ENCODE peak calls at places on chromosomes 5 and 9, in six cellular contexts. One of them, this sample, is unnamed. For H4K20me1, the result is how much of the 10 kb centered on the place peaks cover.

GRCh38 chr9:131577005-131578000 is 32.0 kb downstream of the PRRT1B start:
- DNase-seq in fibroblast of lung: no peak
- DNase-seq in neural progenitor cell: no peak
- DNase-seq in MM.1S: no peak
- DNase-seq in mammary epithelial cell: no peak
- DNase-seq in GM12878: no peak
- DNase-seq in this sample: no peak

GRCh38 chr5:1743769-1744085 is 55.9 kb downstream of the MRPL36 start:
- DNase-seq in fibroblast of lung: no peak
- DNase-seq in neural progenitor cell: no peak
- DNase-seq in MM.1S: no peak
- DNase-seq in mammary epithelial cell: no peak
- DNase-seq in GM12878: no peak
- DNase-seq in this sample: no peak

GRCh38 chr5:124889850-124890249 is 143.4 kb upstream of the ZNF608 start:
- DNase-seq in fibroblast of lung: no peak
- DNase-seq in neural progenitor cell: no peak
- DNase-seq in MM.1S: no peak
- DNase-seq in mammary epithelial cell: no peak
- DNase-seq in GM12878: no peak
- DNase-seq in this sample: no peak

GRCh38 chr5:119651496-119651895 is 22.1 kb downstream of the FAM170A start:
- DNase-seq in fibroblast of lung: no peak
- DNase-seq in neural progenitor cell: no peak
- DNase-seq in MM.1S: no peak
- DNase-seq in mammary epithelial cell: no peak
- DNase-seq in GM12878: no peak
- DNase-seq in this sample: no peak

GRCh38 chr5:89343666-89344065 is 460.7 kb upstream of the MEF2C start:
- DNase-seq in fibroblast of lung: peak
- DNase-seq in neural progenitor cell: no peak
- DNase-seq in MM.1S: peak
- DNase-seq in mammary epithelial cell: peak
- DNase-seq in GM12878: peak
- DNase-seq in this sample: no peak

GRCh38 chr5:107812570-107813141 is 141.9 kb upstream of the EFNA5 start:
- DNase-seq in fibroblast of lung: peak
- DNase-seq in neural progenitor cell: no peak
- DNase-seq in MM.1S: no peak
- DNase-seq in mammary epithelial cell: no peak
- DNase-seq in GM12878: peak
- DNase-seq in this sample: no peak

GRCh38 chr5:172603425-172603824 is 37.6 kb upstream of the NEURL1B start:
- DNase-seq in fibroblast of lung: peak
- DNase-seq in neural progenitor cell: peak
- DNase-seq in MM.1S: no peak
- DNase-seq in mammary epithelial cell: no peak
- DNase-seq in GM12878: no peak
- DNase-seq in this sample: no peak

GRCh38 chr9:96555567-96556386 is 63.9 kb downstream of the CDC14B start:
- DNase-seq in fibroblast of lung: peak
- DNase-seq in neural progenitor cell: no peak
- DNase-seq in MM.1S: no peak
- DNase-seq in mammary epithelial cell: no peak
- DNase-seq in GM12878: no peak
- DNase-seq in this sample: no peak

GRCh38 chr5:151202381-151203139 is 21.3 kb downstream of the CCDC69 start:
- DNase-seq in fibroblast of lung: peak
- DNase-seq in neural progenitor cell: no peak
- DNase-seq in MM.1S: no peak
- DNase-seq in mammary epithelial cell: peak
- DNase-seq in GM12878: no peak
- DNase-seq in this sample: no peak

GRCh38 chr9:129436751-129437625 is 183.9 kb downstream of the C9orf50 start:
- DNase-seq in fibroblast of lung: peak
- DNase-seq in neural progenitor cell: peak
- DNase-seq in MM.1S: no peak
- DNase-seq in mammary epithelial cell: peak
- DNase-seq in GM12878: no peak
- DNase-seq in this sample: no peak

GRCh38 chr5:176832162-176832561 is 21.8 kb downstream of the UNC5A start:
- DNase-seq in fibroblast of lung: no peak
- DNase-seq in neural progenitor cell: no peak
- DNase-seq in MM.1S: no peak
- DNase-seq in mammary epithelial cell: no peak
- DNase-seq in GM12878: no peak
- DNase-seq in this sample: no peak

GRCh38 chr5:91072891-91073290 is 310.2 kb downstream of the ARRDC3 start:
- DNase-seq in fibroblast of lung: peak
- DNase-seq in neural progenitor cell: no peak
- DNase-seq in MM.1S: no peak
- DNase-seq in mammary epithelial cell: peak
- DNase-seq in GM12878: no peak
- DNase-seq in this sample: no peak

GRCh38 chr5:96702503-96703383 is 40.6 kb downstream of the CAST start:
- DNase-seq in fibroblast of lung: peak
- DNase-seq in neural progenitor cell: peak
- DNase-seq in MM.1S: no peak
- DNase-seq in mammary epithelial cell: peak
- DNase-seq in GM12878: no peak
- DNase-seq in this sample: peak

GRCh38 chr5:132840313-132840712 is 9.9 kb upstream of the SHROOM1 start:
- DNase-seq in fibroblast of lung: no peak
- DNase-seq in neural progenitor cell: no peak
- DNase-seq in MM.1S: no peak
- DNase-seq in mammary epithelial cell: no peak
- DNase-seq in GM12878: no peak
- DNase-seq in this sample: no peak

GRCh38 chr5:156835905-156836304 is 14.2 kb upstream of the PPP1R2B start:
- DNase-seq in fibroblast of lung: no peak
- DNase-seq in neural progenitor cell: peak
- DNase-seq in MM.1S: peak
- DNase-seq in mammary epithelial cell: no peak
- DNase-seq in GM12878: no peak
- DNase-seq in this sample: peak

GRCh38 chr5:93532370-93532769 is 48.6 kb downstream of the NR2F1-AS1 start:
- DNase-seq in fibroblast of lung: peak
- DNase-seq in neural progenitor cell: peak
- DNase-seq in MM.1S: no peak
- DNase-seq in mammary epithelial cell: peak
- DNase-seq in GM12878: no peak
- DNase-seq in this sample: no peak

GRCh38 chr5:35785601-35786085 is 71.0 kb upstream of the IL7R start:
- DNase-seq in fibroblast of lung: peak
- DNase-seq in neural progenitor cell: no peak
- DNase-seq in MM.1S: no peak
- DNase-seq in mammary epithelial cell: no peak
- DNase-seq in GM12878: no peak
- DNase-seq in this sample: no peak

GRCh38 chr5:40676643-40677333 is 2.9 kb upstream of the PTGER4 start:
- DNase-seq in fibroblast of lung: peak
- DNase-seq in neural progenitor cell: no peak
- DNase-seq in MM.1S: no peak
- DNase-seq in mammary epithelial cell: peak
- DNase-seq in GM12878: no peak
- DNase-seq in this sample: peak

GRCh38 chr5:64497390-64497789 is 8.4 kb upstream of the RGS7BP start:
- DNase-seq in fibroblast of lung: peak
- DNase-seq in neural progenitor cell: peak
- DNase-seq in MM.1S: no peak
- DNase-seq in mammary epithelial cell: peak
- DNase-seq in GM12878: no peak
- DNase-seq in this sample: no peak

GRCh38 chr9:124040186-124040920 is 28.8 kb downstream of the LHX2 start:
- DNase-seq in fibroblast of lung: peak
- DNase-seq in neural progenitor cell: peak
- DNase-seq in MM.1S: no peak
- DNase-seq in mammary epithelial cell: no peak
- DNase-seq in GM12878: no peak
- DNase-seq in this sample: no peak

GRCh38 chr5:172450861-172451695 is 3.2 kb downstream of the SH3PXD2B start:
- DNase-seq in fibroblast of lung: no peak
- DNase-seq in neural progenitor cell: peak
- DNase-seq in MM.1S: peak
- DNase-seq in mammary epithelial cell: no peak
- DNase-seq in GM12878: no peak
- DNase-seq in this sample: peak

GRCh38 chr5:41927604-41928003 is 2.5 kb downstream of the FBXO4 start:
- DNase-seq in fibroblast of lung: no peak
- DNase-seq in neural progenitor cell: no peak
- DNase-seq in MM.1S: no peak
- DNase-seq in mammary epithelial cell: no peak
- DNase-seq in GM12878: no peak
- DNase-seq in this sample: no peak

DNA sequence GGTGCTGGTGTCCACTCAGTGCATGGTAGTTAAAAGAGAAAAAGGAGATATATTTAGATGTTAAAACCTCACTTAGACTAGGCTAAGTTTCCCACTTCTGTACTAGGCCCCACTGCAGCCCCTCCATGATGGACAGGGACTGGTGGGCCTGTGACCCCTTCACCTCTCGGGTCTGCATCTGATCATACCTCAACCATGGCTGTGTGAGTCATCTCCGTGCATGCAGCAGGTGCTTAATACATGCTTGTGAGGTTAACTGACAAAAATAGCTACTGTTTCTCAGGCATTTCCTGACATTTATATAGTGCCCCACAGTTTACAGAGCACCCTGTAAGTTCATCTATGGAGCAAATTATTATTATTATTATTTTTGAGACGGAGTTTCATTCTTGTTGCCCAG is 8.4 kb upstream of the URM1 start:
- DNase-seq in fibroblast of lung: no peak
- DNase-seq in neural progenitor cell: no peak
- DNase-seq in MM.1S: no peak
- DNase-seq in mammary epithelial cell: no peak
- DNase-seq in GM12878: no peak
- DNase-seq in this sample: no peak
- H2AFZ ChIP-seq in fibroblast of lung: no peak
- H2AFZ ChIP-seq in neural progenitor cell: no peak
- H2AFZ ChIP-seq in MM.1S: no peak
- H2AFZ ChIP-seq in mammary epithelial cell: no peak
- H2AFZ ChIP-seq in GM12878: peak
- H2AFZ ChIP-seq in this sample: no peak

DNA sequence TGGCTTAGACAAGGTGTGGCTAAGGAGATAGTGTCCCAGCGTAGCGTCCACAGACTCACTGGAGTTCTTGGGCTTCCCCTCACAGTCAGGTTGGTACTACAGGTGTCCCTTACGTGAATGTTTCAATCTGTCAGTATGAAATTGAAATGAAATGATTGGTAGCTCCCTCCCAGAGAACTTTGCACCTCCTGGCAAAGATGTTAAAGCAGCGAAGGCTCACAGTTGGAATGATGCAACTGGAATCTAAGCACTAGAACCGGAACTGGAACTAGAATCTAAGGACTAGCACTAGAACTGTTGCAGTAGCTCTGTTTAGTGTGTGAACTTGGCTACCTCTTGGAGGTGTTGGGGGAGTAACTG is 1.1 kb downstream of the SLC31A1 start:
- DNase-seq in fibroblast of lung: no peak
- DNase-seq in neural progenitor cell: no peak
- DNase-seq in MM.1S: no peak
- DNase-seq in mammary epithelial cell: peak
- DNase-seq in GM12878: no peak
- DNase-seq in this sample: peak
- H3K4me2 ChIP-seq in fibroblast of lung: peak
- H3K4me2 ChIP-seq in neural progenitor cell: peak
- H3K4me2 ChIP-seq in MM.1S: peak
- H3K4me2 ChIP-seq in mammary epithelial cell: peak
- H3K4me2 ChIP-seq in GM12878: peak
- H3K4me2 ChIP-seq in this sample: peak

GRCh38 chr9:134719331-134719730 is 77.7 kb downstream of the COL5A1 start:
- DNase-seq in fibroblast of lung: no peak
- DNase-seq in neural progenitor cell: no peak
- DNase-seq in MM.1S: no peak
- DNase-seq in mammary epithelial cell: no peak
- DNase-seq in GM12878: no peak
- DNase-seq in this sample: no peak
- H4K20me1 ChIP-seq in fibroblast of lung: under half
- H4K20me1 ChIP-seq in neural progenitor cell: under half
- H4K20me1 ChIP-seq in MM.1S: under half
- H4K20me1 ChIP-seq in mammary epithelial cell: under half
- H4K20me1 ChIP-seq in GM12878: under half
- H4K20me1 ChIP-seq in this sample: under half

GRCh38 chr5:32526815-32527214 is 58.5 kb upstream of the SUB1 start:
- DNase-seq in fibroblast of lung: no peak
- DNase-seq in neural progenitor cell: no peak
- DNase-seq in MM.1S: no peak
- DNase-seq in mammary epithelial cell: no peak
- DNase-seq in GM12878: no peak
- DNase-seq in this sample: no peak
- H2AFZ ChIP-seq in fibroblast of lung: no peak
- H2AFZ ChIP-seq in neural progenitor cell: no peak
- H2AFZ ChIP-seq in MM.1S: no peak
- H2AFZ ChIP-seq in mammary epithelial cell: no peak
- H2AFZ ChIP-seq in GM12878: no peak
- H2AFZ ChIP-seq in this sample: no peak

GRCh38 chr5:169971780-169972179 is 8.5 kb downstream of the INSYN2B start:
- DNase-seq in fibroblast of lung: no peak
- DNase-seq in neural progenitor cell: no peak
- DNase-seq in MM.1S: no peak
- DNase-seq in mammary epithelial cell: no peak
- DNase-seq in GM12878: no peak
- DNase-seq in this sample: no peak
- H3K4me2 ChIP-seq in fibroblast of lung: peak
- H3K4me2 ChIP-seq in neural progenitor cell: no peak
- H3K4me2 ChIP-seq in MM.1S: no peak
- H3K4me2 ChIP-seq in mammary epithelial cell: peak
- H3K4me2 ChIP-seq in GM12878: no peak
- H3K4me2 ChIP-seq in this sample: no peak